ENCODE peak calls at places on chromosomes 11 and 22, in five cellular contexts. N is endodermal cell, W is uterus, J is right cardiac atrium, K is neural progenitor cell. T is an unnamed sample. For H3K4me1, the result is how much of the 10 kb centered on the place peaks cover.

GRCh38 chr11:47186076-47186936 is at the start of gene PACSIN3:
- DNase-seq in W (peak), N (peak), J (peak), K (peak), T (peak)

GRCh38 chr11:94662065-94662779 is 95.1 kb downstream of the PIWIL4 start:
- DNase-seq in J (no peak), N (no peak), W (no peak), K (no peak), T (no peak)

GRCh38 chr11:29786092-29786491 is 230.7 kb downstream of the KCNA4 start:
- DNase-seq in J (no peak), W (no peak), K (no peak), N (no peak), T (no peak)

GRCh38 chr11:125515102-125515439 is 19.0 kb upstream of the FEZ1 start:
- DNase-seq in W (no peak), K (no peak), N (no peak), J (no peak), T (no peak)

GRCh38 chr11:45393826-45394225 is 107.7 kb upstream of the SYT13 start:
- DNase-seq in W (no peak), K (no peak), J (no peak), N (no peak), T (no peak)

GRCh38 chr11:103619480-103619879 is 417.0 kb upstream of the DDI1 start:
- DNase-seq in W (no peak), K (no peak), J (no peak), N (no peak), T (peak)

GRCh38 chr11:21520244-21520643 is 672.6 kb upstream of the ANO5 start:
- DNase-seq in W (no peak), N (no peak), K (no peak), J (no peak), T (no peak)

GRCh38 chr22:40235418-40235817 is 57.7 kb downstream of the TNRC6B start:
- DNase-seq in N (no peak), J (no peak), K (no peak), W (no peak), T (no peak)

GRCh38 chr11:95154514-95154913 is 64.9 kb downstream of the ENDOD1 start:
- DNase-seq in J (peak), K (peak), N (peak), W (no peak), T (peak)

GRCh38 chr11:106794058-106794457 is 224.2 kb downstream of the GUCY1A2 start:
- DNase-seq in W (no peak), N (no peak), J (no peak), K (no peak), T (no peak)

GRCh38 chr11:57493507-57494503 is 21.7 kb downstream of the SLC43A1 start:
- DNase-seq in J (no peak), K (peak), N (peak), W (peak), T (peak)

GRCh38 chr22:25602924-25603323 is 38.4 kb downstream of the GRK3 start:
- DNase-seq in N (no peak), J (no peak), W (no peak), K (no peak), T (no peak)

GRCh38 chr11:134037093-134037908 is 31.6 kb upstream of the JAM3 start:
- DNase-seq in J (peak), N (peak), W (peak), K (peak), T (peak)

GRCh38 chr11:69295995-69296889 is 2.3 kb downstream of the MYEOV start:
- DNase-seq in W (no peak), J (peak), N (no peak), K (no peak), T (no peak)

GRCh38 chr11:124315052-124315451 is 1.3 kb upstream of the OR8D1 start:
- DNase-seq in W (no peak), J (no peak), K (no peak), N (no peak), T (no peak)

DNA sequence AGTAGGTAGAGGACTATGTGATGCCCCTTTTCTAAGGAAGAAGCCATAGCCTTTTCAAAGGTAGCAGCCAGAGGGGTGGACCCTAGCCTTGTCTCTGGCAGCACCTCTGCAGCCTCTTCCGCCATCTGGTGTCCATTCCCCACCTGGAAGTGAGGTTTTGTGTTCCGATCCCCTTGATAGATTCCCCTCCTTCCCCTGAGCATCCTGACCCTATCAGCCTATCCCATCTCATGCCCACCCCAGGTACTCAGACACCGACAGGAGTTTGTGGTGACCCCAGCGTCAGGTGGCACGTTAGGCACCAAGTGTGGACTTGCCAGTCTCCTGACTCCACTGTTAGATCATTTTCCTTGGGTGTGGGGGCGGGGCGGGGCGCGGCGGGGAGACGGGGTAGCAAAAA is 398 bp upstream of the FAM89B start:
- DNase-seq in J (no peak), K (peak), W (no peak), N (peak), T (peak)
- H3K4me1 ChIP-seq in J (under half), K (under half), W (under half), N (under half), T (under half)

GRCh38 chr11:66386171-66387069 is 14.9 kb upstream of the SLC29A2 start:
- DNase-seq in N (peak), W (peak), K (peak), J (peak), T (peak)
- H3K4me3 ChIP-seq in N (peak), W (no peak), K (peak), J (no peak), T (peak)

GRCh38 chr11:122343247-122343646 is 227.2 kb upstream of the BLID start:
- DNase-seq in K (no peak), N (no peak), J (no peak), W (no peak), T (no peak)

GRCh38 chr11:122340607-122341006 is 224.6 kb upstream of the BLID start:
- DNase-seq in K (no peak), N (no peak), J (no peak), W (no peak), T (no peak)

GRCh38 chr11:122337241-122338176 is 221.5 kb upstream of the BLID start:
- DNase-seq in K (no peak), W (no peak), J (peak), N (no peak), T (no peak)

GRCh38 chr11:122342089-122342749 is 226.2 kb upstream of the BLID start:
- DNase-seq in W (no peak), N (no peak), J (no peak), K (no peak), T (no peak)

DNA sequence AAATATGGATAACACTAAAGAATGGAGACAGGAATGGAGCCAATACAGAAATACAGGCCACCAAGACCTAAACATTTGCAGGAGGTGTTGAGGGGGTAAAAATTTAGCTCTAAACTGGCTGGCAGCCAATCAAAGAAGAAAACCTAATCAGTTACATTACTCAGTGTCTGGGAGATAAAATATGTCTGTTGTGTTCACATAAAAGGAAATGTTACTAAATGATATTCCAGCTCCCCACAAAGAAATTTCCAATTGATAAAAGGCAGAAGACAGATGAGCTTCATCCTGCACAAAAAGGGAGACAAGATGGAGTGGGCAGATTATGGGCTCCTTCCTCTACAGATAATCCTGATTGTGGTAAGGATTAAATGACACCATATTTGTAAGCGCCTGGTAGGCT is 223.6 kb upstream of the BLID start:
- DNase-seq in K (no peak), J (no peak), N (no peak), W (no peak), T (no peak)
- H3K4me1 ChIP-seq in K (under half), J (under half), N (under half), W (under half), T (under half)

DNA sequence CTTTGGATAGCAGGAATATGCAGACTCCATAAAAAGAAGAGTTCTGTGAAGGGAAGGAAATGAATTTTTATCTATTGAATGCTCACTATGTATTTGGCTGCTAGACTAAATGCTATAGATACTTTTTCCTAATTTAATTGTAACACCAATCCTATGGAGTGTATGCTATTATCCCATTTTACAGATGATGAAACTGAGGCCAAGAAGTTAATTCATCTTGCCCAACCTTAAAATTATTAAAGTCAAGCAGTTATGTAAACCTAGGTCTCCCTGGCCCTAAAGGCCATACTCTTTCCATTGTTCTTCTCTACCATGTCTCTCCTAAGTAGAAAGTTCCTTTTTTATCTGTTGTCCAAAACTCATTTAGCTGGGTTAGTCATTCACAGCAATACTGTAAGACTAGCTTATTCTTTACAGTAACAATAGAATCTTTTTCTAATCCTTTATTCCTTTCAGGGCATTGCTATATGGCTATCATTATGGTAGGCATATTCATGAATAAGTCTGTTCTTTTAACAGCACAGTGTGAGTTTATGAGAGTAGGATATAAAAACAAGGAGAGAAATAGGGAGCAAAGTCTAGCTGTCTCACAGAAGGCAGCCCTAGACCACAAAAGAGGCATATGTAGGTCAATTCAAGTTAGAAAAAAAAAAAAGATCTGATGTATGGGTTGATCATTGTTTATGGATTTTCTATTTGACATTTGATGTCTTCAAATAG is 50.5 kb downstream of the MAML2 start:
- DNase-seq in K (no peak), J (no peak), N (no peak), W (no peak), T (peak)
- H3K4me3 ChIP-seq in K (no peak), J (no peak), N (no peak), W (no peak), T (no peak)

GRCh38 chr11:19963697-19964340 is 196.5 kb downstream of the DBX1 start:
- DNase-seq in W (no peak), N (no peak), J (no peak), K (no peak), T (no peak)

GRCh38 chr11:19966927-19967326 is 193.3 kb downstream of the DBX1 start:
- DNase-seq in N (no peak), J (no peak), W (no peak), K (no peak), T (no peak)

GRCh38 chr11:19968860-19969259 is 191.4 kb downstream of the DBX1 start:
- DNase-seq in W (no peak), K (no peak), J (no peak), N (no peak), T (no peak)

GRCh38 chr11:19967796-19968195 is 192.5 kb downstream of the DBX1 start:
- DNase-seq in W (no peak), K (no peak), N (no peak), J (no peak), T (no peak)

DNA sequence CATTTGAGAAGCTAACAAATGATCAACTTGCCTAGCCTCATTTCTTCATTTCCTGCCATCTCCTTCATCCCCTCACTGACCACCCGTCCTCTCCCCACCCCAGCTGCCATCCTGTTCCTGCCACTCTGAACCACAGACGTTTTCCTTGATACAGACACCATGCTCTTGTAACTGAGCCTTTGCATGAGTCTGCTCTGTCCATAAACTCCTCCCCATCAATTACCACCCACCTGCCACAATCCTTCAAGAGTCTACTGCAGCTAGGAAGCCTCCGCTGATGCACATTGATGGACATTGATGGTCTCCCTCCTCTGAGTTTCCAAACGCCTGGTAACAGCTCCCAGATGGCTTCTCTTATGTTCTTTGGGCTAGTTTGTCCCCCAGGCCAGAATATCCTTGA is 193.8 kb downstream of the DBX1 start:
- DNase-seq in W (no peak), J (no peak), K (no peak), N (no peak), T (no peak)
- H3K4me1 ChIP-seq in W (under half), J (under half), K (under half), N (under half), T (under half)

GRCh38 chr22:50272103-50272782 is 2.1 kb upstream of the MAPK11 start:
- DNase-seq in K (peak), J (no peak), W (no peak), N (peak), T (no peak)

GRCh38 chr22:50269573-50270301 is 443 bp downstream of the MAPK11 start:
- DNase-seq in K (no peak), W (peak), J (peak), N (peak), T (peak)

GRCh38 chr22:50270302-50271010 is at the start of gene MAPK11:
- DNase-seq in W (peak), J (peak), K (peak), N (peak), T (no peak)

GRCh38 chr22:50271519-50271970 is 1.4 kb upstream of the MAPK11 start:
- DNase-seq in N (peak), W (peak), K (peak), J (peak), T (peak)

GRCh38 chr22:50271011-50271394 is 823 bp upstream of the MAPK11 start:
- DNase-seq in W (no peak), J (no peak), K (no peak), N (no peak), T (no peak)
- H3K4me3 ChIP-seq in W (peak), J (peak), K (peak), N (peak), T (peak)

GRCh38 chr11:64281957-64282770 is 2.3 kb downstream of the BAD start:
- DNase-seq in K (no peak), W (no peak), J (no peak), N (no peak), T (no peak)

GRCh38 chr11:64284048-64284961 is at the start of gene BAD:
- DNase-seq in J (peak), N (peak), W (peak), K (peak), T (peak)

GRCh38 chr11:64285885-64286800 is 495 bp downstream of the GPR137 start:
- DNase-seq in K (peak), N (no peak), J (no peak), W (no peak), T (no peak)

GRCh38 chr11:64284962-64285884 is at the start of gene GPR137:
- DNase-seq in N (peak), W (peak), K (peak), J (peak), T (peak)

GRCh38 chr11:64283092-64283491 is 1.4 kb downstream of the BAD start:
- DNase-seq in W (no peak), J (no peak), N (no peak), K (no peak), T (no peak)
- H3K4me1 ChIP-seq in W (under half), J (under half), N (under half), K (under half), T (under half)

GRCh38 chr22:46041642-46042041 is 64.7 kb upstream of the WNT7B start:
- DNase-seq in N (peak), W (no peak), K (no peak), J (no peak), T (no peak)

GRCh38 chr22:46044718-46045458 is 67.9 kb upstream of the WNT7B start:
- DNase-seq in K (peak), J (peak), N (peak), W (peak), T (peak)

GRCh38 chr22:46043816-46044717 is 67.1 kb upstream of the WNT7B start:
- DNase-seq in K (no peak), W (peak), N (peak), J (no peak), T (no peak)

GRCh38 chr22:46042786-46043185 is 65.8 kb upstream of the WNT7B start:
- DNase-seq in K (no peak), W (peak), N (peak), J (no peak), T (peak)

GRCh38 chr22:46043339-46043738 is 66.4 kb upstream of the WNT7B start:
- DNase-seq in K (no peak), W (peak), J (no peak), N (peak), T (no peak)
- H3K4me3 ChIP-seq in K (no peak), W (peak), J (peak), N (no peak), T (peak)

GRCh38 chr11:61975638-61976419 is 8.4 kb upstream of the FTH1 start:
- DNase-seq in W (no peak), N (no peak), K (no peak), J (no peak), T (no peak)
- H3K4me1 ChIP-seq in W (under half), N (under half), K (under half), J (under half), T (under half)